ENCODE peak calls at places on chromosomes 7 and 10, in six cellular contexts. B, K, C, P, Q and J are unnamed samples.

GRCh38 chr10:63633677-63634487 is 112.7 kb downstream of the REEP3 start:
- DNase-seq in B (peak), K (no peak), C (peak), P (no peak), Q (no peak), J (no peak)

GRCh38 chr10:84139126-84140035 is at the start of gene GHITM:
- DNase-seq in B (peak), K (peak), C (peak), P (peak), Q (peak), J (peak)

GRCh38 chr7:141073173-141073640 is 657 bp upstream of the TMEM178B start:
- DNase-seq in B (peak), K (no peak), C (no peak), P (no peak), Q (no peak), J (peak)

GRCh38 chr7:128918266-128918665 is 7.8 kb upstream of the KCP start:
- DNase-seq in B (no peak), K (no peak), C (no peak), P (no peak), Q (no peak), J (no peak)

GRCh38 chr7:12524794-12525386 is 45.6 kb upstream of the SCIN start:
- DNase-seq in B (peak), K (no peak), C (peak), P (peak), Q (no peak), J (no peak)

GRCh38 chr7:132255898-132256297 is 320.4 kb downstream of the PLXNA4 start:
- DNase-seq in B (peak), K (no peak), C (no peak), P (no peak), Q (no peak), J (no peak)

GRCh38 chr10:71346731-71347130 is 27.7 kb downstream of the SLC29A3 start:
- DNase-seq in B (no peak), K (no peak), C (no peak), P (no peak), Q (no peak), J (no peak)

GRCh38 chr7:19920200-19920599 is 146.8 kb upstream of the TMEM196 start:
- DNase-seq in B (no peak), K (no peak), C (no peak), P (no peak), Q (no peak), J (no peak)

GRCh38 chr7:22859676-22860290 is 37.1 kb upstream of the TOMM7 start:
- DNase-seq in B (peak), K (no peak), C (no peak), P (no peak), Q (no peak), J (no peak)

GRCh38 chr7:82015751-82016150 is 245.9 kb upstream of the HGF start:
- DNase-seq in B (no peak), K (no peak), C (no peak), P (no peak), Q (no peak), J (no peak)

DNA sequence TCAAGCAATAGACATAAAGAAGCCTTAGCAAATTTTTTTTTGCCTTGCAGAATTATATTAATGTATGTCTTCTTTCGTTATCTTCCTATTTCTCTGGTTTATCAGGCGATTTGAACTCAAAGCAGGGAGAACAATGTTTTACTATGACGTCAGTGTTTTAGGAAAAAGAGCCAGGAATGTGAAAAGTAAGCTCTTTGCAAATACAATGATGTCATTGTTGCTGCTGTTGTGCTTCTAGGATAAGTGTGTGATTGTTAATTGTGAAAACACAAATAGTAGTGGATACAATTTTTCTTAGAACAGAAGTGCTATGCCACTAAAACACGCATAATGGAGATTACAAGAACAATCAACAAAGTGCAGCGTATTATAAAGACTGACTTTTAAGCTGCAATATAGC is 9.5 kb upstream of the AUTS2 start:
- DNase-seq in B (no peak), K (no peak), C (no peak), P (no peak), Q (no peak), J (no peak)
- TF ChIP-seq TAF1 in B (no peak), K (no peak), C (no peak), P (no peak), Q (no peak), J (no peak)

DNA sequence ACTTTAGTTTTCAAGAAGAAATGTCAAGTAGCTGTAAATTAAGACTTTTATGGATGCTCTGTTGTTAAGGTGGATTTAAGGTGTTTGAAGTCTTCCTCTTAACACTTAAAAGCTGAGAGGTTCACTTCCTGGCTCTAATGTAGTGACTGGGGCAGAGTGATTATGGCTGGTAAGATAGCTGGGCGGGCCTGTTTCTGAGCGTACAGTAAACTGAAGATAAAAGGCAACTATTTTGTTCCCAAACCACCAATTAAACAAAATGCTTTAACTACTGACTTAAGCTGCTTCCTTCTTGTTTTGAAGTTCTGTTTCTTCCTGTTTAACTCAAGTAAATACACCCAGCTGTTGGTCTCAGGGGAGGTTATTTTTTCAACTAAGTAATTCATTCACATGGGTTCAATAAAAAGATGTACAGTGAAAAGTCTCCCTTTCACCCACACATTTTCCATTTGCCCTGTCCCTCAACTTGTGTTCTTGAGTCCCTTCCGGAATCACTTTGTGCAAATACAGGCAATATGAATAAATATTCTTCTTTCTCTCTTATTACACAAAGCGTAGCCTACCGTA is 19.3 kb downstream of the VWA2 start:
- DNase-seq in B (no peak), K (no peak), C (no peak), P (no peak), Q (no peak), J (no peak)
- TF ChIP-seq POLR2A in B (no peak), K (no peak), C (no peak), P (no peak), Q (no peak), J (no peak)

GRCh38 chr7:936131-937054 is 18.1 kb downstream of the ADAP1 start:
- DNase-seq in B (no peak), K (no peak), C (no peak), P (peak), Q (peak), J (peak)
- TF ChIP-seq TAF1 in B (no peak), K (no peak), C (no peak), P (peak), Q (no peak), J (no peak)

DNA sequence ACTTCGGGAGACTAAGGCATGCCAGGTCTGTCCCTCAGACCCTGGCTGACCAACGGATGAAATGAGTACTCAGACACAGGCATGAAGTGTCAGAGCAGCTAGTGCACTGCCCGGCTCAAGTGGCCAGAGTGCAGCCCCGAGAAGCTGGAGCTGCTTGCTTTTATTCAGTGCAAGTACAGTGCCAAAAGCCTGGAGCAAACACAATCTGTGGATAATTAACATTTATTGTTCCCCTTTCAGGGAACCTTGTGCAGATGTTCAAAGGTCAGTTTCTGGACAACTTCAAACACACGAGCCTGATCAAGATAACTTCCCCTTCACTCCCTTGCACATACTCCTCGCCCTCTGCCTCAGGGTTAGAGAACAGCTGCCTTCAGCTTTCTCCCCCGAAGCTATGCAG is 7.9 kb upstream of the ATE1 start:
- DNase-seq in B (peak), K (no peak), C (no peak), P (no peak), Q (no peak), J (no peak)
- TF ChIP-seq POLR2A in B (peak), K (no peak), C (no peak), P (no peak), Q (no peak), J (no peak)

DNA sequence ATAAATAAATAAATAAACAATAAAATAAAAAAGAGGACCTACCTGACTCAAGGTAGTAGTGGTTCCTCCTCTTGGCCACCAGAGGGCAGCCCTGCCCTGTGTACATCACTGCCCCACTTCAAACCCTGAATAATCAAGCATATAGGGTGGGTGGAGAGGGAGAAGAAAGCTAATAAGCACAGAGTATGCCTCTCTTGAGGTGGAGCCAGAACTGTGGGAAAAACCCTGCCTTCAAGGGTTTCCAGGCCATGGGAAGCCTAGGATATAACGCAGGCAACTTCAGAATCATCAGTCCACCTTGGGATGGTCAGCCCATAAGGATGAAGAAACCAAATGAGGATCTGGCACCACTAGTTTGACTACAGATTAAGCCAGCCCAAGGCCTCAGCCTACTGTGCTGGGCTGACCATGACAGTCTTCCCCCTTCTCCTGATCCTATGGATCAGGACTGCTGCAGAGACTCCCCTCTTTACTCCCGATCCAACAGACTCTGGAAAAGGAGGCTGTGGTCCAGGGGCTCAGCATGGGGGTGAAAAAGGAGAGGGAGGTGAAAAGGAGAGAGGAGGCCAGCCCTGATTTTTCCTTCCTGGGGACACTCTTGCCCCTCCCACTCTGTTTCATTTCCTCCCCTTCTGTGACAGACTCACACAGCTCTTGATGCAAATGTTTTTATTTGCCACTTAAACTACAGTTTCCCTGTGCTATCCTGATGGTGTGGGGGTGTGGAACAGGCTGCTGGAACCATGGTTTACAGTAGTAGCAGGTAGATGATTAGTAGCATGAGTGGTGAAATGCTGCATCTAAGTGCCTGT is 10.1 kb downstream of the AVPI1 start:
- DNase-seq in B (peak), K (no peak), C (peak), P (no peak), Q (peak), J (peak)
- TF ChIP-seq TAF1 in B (no peak), K (no peak), C (no peak), P (no peak), Q (no peak), J (no peak)

GRCh38 chr7:139774376-139774775 is 3.4 kb downstream of the HIPK2 start:
- DNase-seq in B (no peak), K (no peak), C (no peak), P (no peak), Q (no peak), J (no peak)

GRCh38 chr7:139776486-139777303 is 1.1 kb downstream of the HIPK2 start:
- DNase-seq in B (peak), K (no peak), C (peak), P (peak), Q (no peak), J (no peak)

GRCh38 chr7:139775829-139776266 is 1.9 kb downstream of the HIPK2 start:
- DNase-seq in B (peak), K (no peak), C (peak), P (peak), Q (peak), J (peak)

GRCh38 chr7:139777304-139777890 is 401 bp downstream of the HIPK2 start:
- DNase-seq in B (no peak), K (no peak), C (peak), P (no peak), Q (peak), J (peak)

GRCh38 chr7:139777948-139778841 is at the start of gene HIPK2:
- DNase-seq in B (peak), K (no peak), C (peak), P (no peak), Q (peak), J (peak)
- TF ChIP-seq POLR2A in B (peak), K (no peak), C (peak), P (peak), Q (peak), J (no peak)

GRCh38 chr7:2069472-2069860 is 163.3 kb downstream of the MAD1L1 start:
- DNase-seq in B (no peak), K (no peak), C (no peak), P (no peak), Q (no peak), J (no peak)
- TF ChIP-seq TAF1 in B (no peak), K (no peak), C (no peak), P (no peak), Q (no peak), J (no peak)

GRCh38 chr7:32891046-32891799 is at the start of gene KBTBD2:
- DNase-seq in B (peak), K (no peak), C (peak), P (no peak), Q (peak), J (peak)
- TF ChIP-seq POLR2A in B (peak), K (no peak), C (no peak), P (peak), Q (peak), J (peak)

GRCh38 chr10:100970076-100970913 is 991 bp downstream of the SEMA4G start:
- DNase-seq in B (peak), K (no peak), C (peak), P (no peak), Q (no peak), J (no peak)
- TF ChIP-seq TAF1 in B (no peak), K (no peak), C (no peak), P (no peak), Q (no peak), J (no peak)

GRCh38 chr7:150974468-150975391 is 3.4 kb downstream of the KCNH2 start:
- DNase-seq in B (no peak), K (no peak), C (peak), P (no peak), Q (peak), J (peak)
- TF ChIP-seq POLR2A in B (no peak), K (no peak), C (peak), P (peak), Q (no peak), J (no peak)